ENCODE peak calls at places on chromosomes 13 and 19, in eight cellular contexts. One of them, this sample, is unnamed.

GRCh38 chr13:67620665-67621064 is 390.5 kb upstream of the PCDH9 start:
- DNase-seq in K562: no peak
- DNase-seq in spleen: no peak
- DNase-seq in ovary: no peak
- DNase-seq in thyroid gland: no peak
- DNase-seq in lower leg skin: no peak
- DNase-seq in body of pancreas: no peak
- DNase-seq in endothelial cell of umbilical vein: no peak
- DNase-seq in this sample: no peak

GRCh38 chr19:45878043-45878794 is 7.7 kb downstream of the IRF2BP1 start:
- DNase-seq in lower leg skin: no peak
- DNase-seq in thyroid gland: no peak
- DNase-seq in endothelial cell of umbilical vein: no peak
- DNase-seq in body of pancreas: peak
- DNase-seq in spleen: no peak
- DNase-seq in ovary: no peak
- DNase-seq in K562: no peak
- DNase-seq in this sample: no peak

GRCh38 chr19:35357867-35358573 is at the start of gene FFAR3:
- DNase-seq in thyroid gland: no peak
- DNase-seq in endothelial cell of umbilical vein: no peak
- DNase-seq in lower leg skin: peak
- DNase-seq in ovary: no peak
- DNase-seq in K562: no peak
- DNase-seq in body of pancreas: peak
- DNase-seq in spleen: peak
- DNase-seq in this sample: peak

GRCh38 chr19:18985257-18985656 is 44.2 kb upstream of the HOMER3 start:
- DNase-seq in K562: no peak
- DNase-seq in lower leg skin: peak
- DNase-seq in endothelial cell of umbilical vein: peak
- DNase-seq in body of pancreas: peak
- DNase-seq in spleen: no peak
- DNase-seq in ovary: no peak
- DNase-seq in thyroid gland: no peak
- DNase-seq in this sample: no peak

GRCh38 chr13:25963681-25964080 is 88.1 kb downstream of the SHISA2 start:
- DNase-seq in K562: no peak
- DNase-seq in endothelial cell of umbilical vein: peak
- DNase-seq in thyroid gland: no peak
- DNase-seq in ovary: no peak
- DNase-seq in spleen: no peak
- DNase-seq in lower leg skin: no peak
- DNase-seq in body of pancreas: no peak
- DNase-seq in this sample: no peak

GRCh38 chr13:46804391-46804815 is 7.4 kb upstream of the ESD start:
- DNase-seq in ovary: no peak
- DNase-seq in thyroid gland: no peak
- DNase-seq in K562: no peak
- DNase-seq in spleen: no peak
- DNase-seq in lower leg skin: no peak
- DNase-seq in body of pancreas: no peak
- DNase-seq in endothelial cell of umbilical vein: no peak
- DNase-seq in this sample: no peak

GRCh38 chr13:101467415-101467814 is 14.9 kb downstream of the ITGBL1 start:
- DNase-seq in endothelial cell of umbilical vein: no peak
- DNase-seq in K562: no peak
- DNase-seq in thyroid gland: no peak
- DNase-seq in body of pancreas: no peak
- DNase-seq in ovary: no peak
- DNase-seq in lower leg skin: no peak
- DNase-seq in spleen: no peak
- DNase-seq in this sample: no peak

GRCh38 chr19:13149628-13150186 is 468 bp downstream of the STX10 start:
- DNase-seq in body of pancreas: peak
- DNase-seq in endothelial cell of umbilical vein: peak
- DNase-seq in thyroid gland: peak
- DNase-seq in K562: peak
- DNase-seq in spleen: peak
- DNase-seq in ovary: peak
- DNase-seq in lower leg skin: peak
- DNase-seq in this sample: peak

GRCh38 chr19:54325194-54325621 is 12.2 kb upstream of the LILRA5 start:
- DNase-seq in body of pancreas: peak
- DNase-seq in thyroid gland: no peak
- DNase-seq in spleen: no peak
- DNase-seq in endothelial cell of umbilical vein: peak
- DNase-seq in lower leg skin: no peak
- DNase-seq in ovary: no peak
- DNase-seq in K562: peak
- DNase-seq in this sample: peak

GRCh38 chr19:13987101-13987890 is 18.8 kb downstream of the RFX1 start:
- DNase-seq in lower leg skin: no peak
- DNase-seq in ovary: no peak
- DNase-seq in endothelial cell of umbilical vein: peak
- DNase-seq in K562: no peak
- DNase-seq in thyroid gland: peak
- DNase-seq in body of pancreas: peak
- DNase-seq in spleen: peak
- DNase-seq in this sample: peak

GRCh38 chr13:113216165-113217056 is 7.0 kb downstream of the CUL4A start:
- DNase-seq in endothelial cell of umbilical vein: peak
- DNase-seq in body of pancreas: peak
- DNase-seq in K562: peak
- DNase-seq in spleen: peak
- DNase-seq in thyroid gland: peak
- DNase-seq in ovary: no peak
- DNase-seq in lower leg skin: no peak
- DNase-seq in this sample: no peak

GRCh38 chr13:85828094-85828684 is 29.0 kb upstream of the SLITRK6 start:
- DNase-seq in ovary: no peak
- DNase-seq in body of pancreas: no peak
- DNase-seq in lower leg skin: no peak
- DNase-seq in spleen: no peak
- DNase-seq in thyroid gland: no peak
- DNase-seq in endothelial cell of umbilical vein: peak
- DNase-seq in K562: peak
- DNase-seq in this sample: no peak

GRCh38 chr13:45626731-45627374 is 11.3 kb upstream of the ERICH6B start:
- DNase-seq in endothelial cell of umbilical vein: peak
- DNase-seq in body of pancreas: no peak
- DNase-seq in K562: no peak
- DNase-seq in spleen: no peak
- DNase-seq in ovary: no peak
- DNase-seq in lower leg skin: no peak
- DNase-seq in thyroid gland: no peak
- DNase-seq in this sample: no peak

GRCh38 chr19:49056101-49056901 is 1.2 kb downstream of the CGB7 start:
- DNase-seq in K562: peak
- DNase-seq in thyroid gland: peak
- DNase-seq in ovary: peak
- DNase-seq in endothelial cell of umbilical vein: peak
- DNase-seq in spleen: peak
- DNase-seq in body of pancreas: peak
- DNase-seq in lower leg skin: no peak
- DNase-seq in this sample: peak

GRCh38 chr13:50589139-50589538 is 254.4 kb downstream of the DLEU7 start:
- DNase-seq in K562: no peak
- DNase-seq in body of pancreas: no peak
- DNase-seq in spleen: no peak
- DNase-seq in ovary: no peak
- DNase-seq in lower leg skin: no peak
- DNase-seq in thyroid gland: peak
- DNase-seq in endothelial cell of umbilical vein: no peak
- DNase-seq in this sample: no peak

GRCh38 chr19:16771618-16772017 is 52.0 kb downstream of the NWD1 start:
- DNase-seq in K562: peak
- DNase-seq in spleen: peak
- DNase-seq in thyroid gland: peak
- DNase-seq in body of pancreas: peak
- DNase-seq in endothelial cell of umbilical vein: peak
- DNase-seq in ovary: peak
- DNase-seq in lower leg skin: peak
- DNase-seq in this sample: peak

GRCh38 chr13:41052441-41052840 is 8.9 kb upstream of the WBP4 start:
- DNase-seq in endothelial cell of umbilical vein: no peak
- DNase-seq in thyroid gland: peak
- DNase-seq in spleen: no peak
- DNase-seq in K562: peak
- DNase-seq in ovary: no peak
- DNase-seq in lower leg skin: no peak
- DNase-seq in body of pancreas: no peak
- DNase-seq in this sample: no peak

DNA sequence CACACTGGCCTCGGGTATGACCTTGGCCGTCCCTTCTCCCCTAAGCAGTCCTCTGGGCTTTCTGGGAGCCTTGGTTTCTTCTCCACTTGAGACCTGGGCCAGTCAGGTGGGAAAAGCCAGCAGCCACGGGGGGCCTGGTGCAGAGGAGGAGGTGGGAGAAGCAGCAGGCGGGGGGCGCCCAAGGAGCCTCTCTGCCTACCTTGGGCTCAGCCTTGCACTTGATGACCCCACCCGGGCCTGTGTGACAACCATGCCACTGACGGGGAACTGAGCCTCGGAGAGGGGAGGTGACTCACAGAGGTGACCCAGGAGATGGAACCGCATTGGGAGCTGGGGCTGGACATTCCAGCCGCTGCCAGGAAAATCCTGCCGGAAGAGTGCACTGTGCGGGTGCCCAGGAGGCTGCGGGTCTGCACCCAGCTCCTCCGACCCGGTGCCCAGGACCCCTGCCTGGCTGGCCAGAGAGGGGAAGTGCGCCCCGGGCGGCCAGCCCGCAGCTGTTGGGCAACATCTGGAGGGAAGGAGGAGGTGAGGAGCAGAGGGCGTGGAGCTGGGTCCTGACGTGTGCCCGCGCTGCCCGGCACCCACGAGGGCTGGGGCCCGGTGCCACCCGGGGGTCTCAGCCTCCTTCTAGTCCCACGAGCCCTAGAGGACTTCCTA is 23.4 kb upstream of the SLC7A10 start:
- DNase-seq in spleen: peak
- DNase-seq in endothelial cell of umbilical vein: no peak
- DNase-seq in thyroid gland: no peak
- DNase-seq in ovary: no peak
- DNase-seq in body of pancreas: peak
- DNase-seq in K562: no peak
- DNase-seq in lower leg skin: no peak
- DNase-seq in this sample: no peak
- TF ChIP-seq CTCF in spleen: no peak
- TF ChIP-seq CTCF in endothelial cell of umbilical vein: no peak
- TF ChIP-seq CTCF in thyroid gland: no peak
- TF ChIP-seq CTCF in ovary: no peak
- TF ChIP-seq CTCF in body of pancreas: no peak
- TF ChIP-seq CTCF in K562: no peak
- TF ChIP-seq CTCF in lower leg skin: no peak
- TF ChIP-seq CTCF in this sample: no peak

GRCh38 chr19:5041168-5042038 is 72.5 kb downstream of the KDM4B start:
- DNase-seq in thyroid gland: no peak
- DNase-seq in spleen: peak
- DNase-seq in lower leg skin: no peak
- DNase-seq in body of pancreas: no peak
- DNase-seq in endothelial cell of umbilical vein: no peak
- DNase-seq in K562: no peak
- DNase-seq in ovary: no peak
- DNase-seq in this sample: no peak
- TF ChIP-seq POLR2A in thyroid gland: no peak
- TF ChIP-seq POLR2A in spleen: no peak
- TF ChIP-seq POLR2A in lower leg skin: no peak
- TF ChIP-seq POLR2A in body of pancreas: no peak
- TF ChIP-seq POLR2A in endothelial cell of umbilical vein: no peak
- TF ChIP-seq POLR2A in K562: no peak
- TF ChIP-seq POLR2A in ovary: no peak
- TF ChIP-seq POLR2A in this sample: no peak

DNA sequence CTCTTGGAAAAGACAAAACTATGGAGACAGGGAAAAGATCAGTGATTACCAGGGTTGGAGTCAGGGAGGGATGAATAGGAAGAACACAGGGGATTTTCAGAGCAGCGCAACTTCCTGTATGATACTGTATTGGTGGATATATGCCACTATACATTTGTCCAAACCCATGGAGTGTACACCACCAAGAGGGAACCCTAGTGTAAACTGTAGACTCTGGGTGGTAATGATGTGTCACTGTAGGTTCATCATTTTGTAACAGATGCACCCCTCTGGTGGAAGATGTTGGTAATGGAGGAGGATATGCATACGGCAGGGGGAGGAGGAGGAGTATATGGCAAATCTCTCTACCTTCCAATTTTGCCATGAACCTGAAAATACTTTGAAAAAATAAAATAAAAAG is 68.1 kb downstream of the UFM1 start:
- DNase-seq in lower leg skin: no peak
- DNase-seq in K562: peak
- DNase-seq in endothelial cell of umbilical vein: no peak
- DNase-seq in ovary: no peak
- DNase-seq in body of pancreas: no peak
- DNase-seq in thyroid gland: no peak
- DNase-seq in spleen: no peak
- DNase-seq in this sample: no peak
- TF ChIP-seq CTCF in lower leg skin: no peak
- TF ChIP-seq CTCF in K562: peak
- TF ChIP-seq CTCF in endothelial cell of umbilical vein: no peak
- TF ChIP-seq CTCF in ovary: no peak
- TF ChIP-seq CTCF in body of pancreas: no peak
- TF ChIP-seq CTCF in thyroid gland: no peak
- TF ChIP-seq CTCF in spleen: no peak
- TF ChIP-seq CTCF in this sample: no peak

DNA sequence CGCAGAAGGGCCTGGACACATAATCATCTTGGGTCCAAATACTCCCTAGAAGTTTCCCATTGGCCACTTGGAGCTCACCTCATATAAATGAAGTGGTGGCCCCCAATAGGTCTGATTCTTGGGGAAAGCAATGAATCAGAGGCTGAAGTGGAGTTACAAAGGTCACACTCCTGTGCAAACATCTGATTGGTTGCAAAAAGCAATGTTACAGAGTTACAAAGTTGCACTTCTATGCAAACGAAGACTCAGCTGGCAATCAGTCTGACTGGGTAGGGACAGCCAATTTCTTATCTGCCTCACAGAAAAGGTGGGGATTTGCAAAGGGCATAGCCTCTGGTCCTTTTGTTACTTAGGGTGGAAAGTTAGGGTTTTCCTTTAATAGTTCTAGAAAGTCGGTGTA is 1.8 kb upstream of the GPR180 start:
- DNase-seq in K562: no peak
- DNase-seq in body of pancreas: no peak
- DNase-seq in spleen: no peak
- DNase-seq in endothelial cell of umbilical vein: no peak
- DNase-seq in ovary: no peak
- DNase-seq in thyroid gland: no peak
- DNase-seq in lower leg skin: no peak
- DNase-seq in this sample: peak
- TF ChIP-seq POLR2A in K562: no peak
- TF ChIP-seq POLR2A in body of pancreas: no peak
- TF ChIP-seq POLR2A in spleen: no peak
- TF ChIP-seq POLR2A in endothelial cell of umbilical vein: no peak
- TF ChIP-seq POLR2A in ovary: no peak
- TF ChIP-seq POLR2A in thyroid gland: no peak
- TF ChIP-seq POLR2A in lower leg skin: no peak
- TF ChIP-seq POLR2A in this sample: no peak